ENCODE peak calls at places on chromosomes 7 and 10, in seven cellular contexts. One of them, this sample, is unnamed.

GRCh38 chr7:25031007-25031406 is 51.0 kb upstream of the OSBPL3 start:
- DNase-seq in RCC 7860: no peak
- DNase-seq in progenitor cell of endocrine pancreas: no peak
- DNase-seq in activated naive CD4-positive, alpha-beta T cell treated with anti-CD3 and anti-CD28 coated beads, Interleukin-2, amount 50 U/mL, for 72 hours: no peak
- DNase-seq in neural crest cell: no peak
- DNase-seq in AG10803: no peak
- DNase-seq in KBM-7: no peak
- DNase-seq in this sample: no peak

GRCh38 chr7:8422177-8422576 is 11.2 kb upstream of the NXPH1 start:
- DNase-seq in RCC 7860: no peak
- DNase-seq in progenitor cell of endocrine pancreas: no peak
- DNase-seq in activated naive CD4-positive, alpha-beta T cell treated with anti-CD3 and anti-CD28 coated beads, Interleukin-2, amount 50 U/mL, for 72 hours: no peak
- DNase-seq in neural crest cell: no peak
- DNase-seq in AG10803: no peak
- DNase-seq in KBM-7: no peak
- DNase-seq in this sample: no peak

GRCh38 chr10:48985621-48986158 is 46.0 kb upstream of the LRRC18 start:
- DNase-seq in RCC 7860: no peak
- DNase-seq in progenitor cell of endocrine pancreas: no peak
- DNase-seq in activated naive CD4-positive, alpha-beta T cell treated with anti-CD3 and anti-CD28 coated beads, Interleukin-2, amount 50 U/mL, for 72 hours: no peak
- DNase-seq in neural crest cell: no peak
- DNase-seq in AG10803: no peak
- DNase-seq in KBM-7: no peak
- DNase-seq in this sample: no peak

GRCh38 chr7:80466638-80467037 is 45.2 kb downstream of the GNAT3 start:
- DNase-seq in RCC 7860: no peak
- DNase-seq in progenitor cell of endocrine pancreas: no peak
- DNase-seq in activated naive CD4-positive, alpha-beta T cell treated with anti-CD3 and anti-CD28 coated beads, Interleukin-2, amount 50 U/mL, for 72 hours: no peak
- DNase-seq in neural crest cell: no peak
- DNase-seq in AG10803: no peak
- DNase-seq in KBM-7: no peak
- DNase-seq in this sample: no peak

GRCh38 chr10:81179805-81180452 is 642.2 kb downstream of the SH2D4B start:
- DNase-seq in RCC 7860: peak; percentile 24
- DNase-seq in progenitor cell of endocrine pancreas: no peak
- DNase-seq in activated naive CD4-positive, alpha-beta T cell treated with anti-CD3 and anti-CD28 coated beads, Interleukin-2, amount 50 U/mL, for 72 hours: no peak
- DNase-seq in neural crest cell: peak; percentile 1
- DNase-seq in AG10803: no peak
- DNase-seq in KBM-7: peak; percentile 16
- DNase-seq in this sample: no peak

GRCh38 chr10:80202934-80203834 is 2.2 kb downstream of the ANXA11 start:
- DNase-seq in RCC 7860: peak; percentile 92
- DNase-seq in progenitor cell of endocrine pancreas: peak; percentile 15
- DNase-seq in activated naive CD4-positive, alpha-beta T cell treated with anti-CD3 and anti-CD28 coated beads, Interleukin-2, amount 50 U/mL, for 72 hours: peak; percentile 67
- DNase-seq in neural crest cell: no peak
- DNase-seq in AG10803: peak; percentile 91
- DNase-seq in KBM-7: peak; percentile 85
- DNase-seq in this sample: no peak

GRCh38 chr10:101482568-101482967 is 105.5 kb downstream of the POLL start:
- DNase-seq in RCC 7860: no peak
- DNase-seq in progenitor cell of endocrine pancreas: no peak
- DNase-seq in activated naive CD4-positive, alpha-beta T cell treated with anti-CD3 and anti-CD28 coated beads, Interleukin-2, amount 50 U/mL, for 72 hours: no peak
- DNase-seq in neural crest cell: no peak
- DNase-seq in AG10803: no peak
- DNase-seq in KBM-7: no peak
- DNase-seq in this sample: no peak

GRCh38 chr10:61779950-61780659 is 117.4 kb downstream of the CABCOCO1 start:
- DNase-seq in RCC 7860: peak; percentile 83
- DNase-seq in progenitor cell of endocrine pancreas: no peak
- DNase-seq in activated naive CD4-positive, alpha-beta T cell treated with anti-CD3 and anti-CD28 coated beads, Interleukin-2, amount 50 U/mL, for 72 hours: peak; percentile 18
- DNase-seq in neural crest cell: no peak
- DNase-seq in AG10803: peak; percentile 87
- DNase-seq in KBM-7: peak; percentile 68
- DNase-seq in this sample: peak; percentile 78

GRCh38 chr7:38863609-38864291 is 45.2 kb downstream of the VPS41 start:
- DNase-seq in RCC 7860: no peak
- DNase-seq in progenitor cell of endocrine pancreas: peak; percentile 70
- DNase-seq in activated naive CD4-positive, alpha-beta T cell treated with anti-CD3 and anti-CD28 coated beads, Interleukin-2, amount 50 U/mL, for 72 hours: no peak
- DNase-seq in neural crest cell: no peak
- DNase-seq in AG10803: no peak
- DNase-seq in KBM-7: no peak
- DNase-seq in this sample: peak; percentile 56

GRCh38 chr10:78757542-78757941 is 311.2 kb upstream of the ZMIZ1 start:
- DNase-seq in RCC 7860: peak; percentile 90
- DNase-seq in progenitor cell of endocrine pancreas: no peak
- DNase-seq in activated naive CD4-positive, alpha-beta T cell treated with anti-CD3 and anti-CD28 coated beads, Interleukin-2, amount 50 U/mL, for 72 hours: no peak
- DNase-seq in neural crest cell: no peak
- DNase-seq in AG10803: peak; percentile 83
- DNase-seq in KBM-7: no peak
- DNase-seq in this sample: no peak

GRCh38 chr10:119305860-119306513 is 98.6 kb downstream of the GRK5 start:
- DNase-seq in RCC 7860: peak; percentile 100
- DNase-seq in progenitor cell of endocrine pancreas: no peak
- DNase-seq in activated naive CD4-positive, alpha-beta T cell treated with anti-CD3 and anti-CD28 coated beads, Interleukin-2, amount 50 U/mL, for 72 hours: peak; percentile 84
- DNase-seq in neural crest cell: no peak
- DNase-seq in AG10803: peak; percentile 98
- DNase-seq in KBM-7: peak; percentile 74
- DNase-seq in this sample: peak; percentile 84

GRCh38 chr10:70222340-70222794 is 10.9 kb downstream of the PPA1 start:
- DNase-seq in RCC 7860: no peak
- DNase-seq in progenitor cell of endocrine pancreas: no peak
- DNase-seq in activated naive CD4-positive, alpha-beta T cell treated with anti-CD3 and anti-CD28 coated beads, Interleukin-2, amount 50 U/mL, for 72 hours: no peak
- DNase-seq in neural crest cell: no peak
- DNase-seq in AG10803: no peak
- DNase-seq in KBM-7: no peak
- DNase-seq in this sample: peak; percentile 66

GRCh38 chr7:99631311-99632109 is 14.8 kb downstream of the ZSCAN25 start:
- DNase-seq in RCC 7860: peak; percentile 58
- DNase-seq in progenitor cell of endocrine pancreas: no peak
- DNase-seq in activated naive CD4-positive, alpha-beta T cell treated with anti-CD3 and anti-CD28 coated beads, Interleukin-2, amount 50 U/mL, for 72 hours: no peak
- DNase-seq in neural crest cell: no peak
- DNase-seq in AG10803: no peak
- DNase-seq in KBM-7: peak; percentile 18
- DNase-seq in this sample: peak; percentile 60

GRCh38 chr10:33793793-33794192 is 459.3 kb upstream of the NRP1 start:
- DNase-seq in RCC 7860: no peak
- DNase-seq in progenitor cell of endocrine pancreas: no peak
- DNase-seq in activated naive CD4-positive, alpha-beta T cell treated with anti-CD3 and anti-CD28 coated beads, Interleukin-2, amount 50 U/mL, for 72 hours: no peak
- DNase-seq in neural crest cell: no peak
- DNase-seq in AG10803: no peak
- DNase-seq in KBM-7: no peak
- DNase-seq in this sample: no peak

GRCh38 chr7:2006921-2007381 is 225.8 kb downstream of the MAD1L1 start:
- DNase-seq in RCC 7860: no peak
- DNase-seq in progenitor cell of endocrine pancreas: no peak
- DNase-seq in activated naive CD4-positive, alpha-beta T cell treated with anti-CD3 and anti-CD28 coated beads, Interleukin-2, amount 50 U/mL, for 72 hours: no peak
- DNase-seq in neural crest cell: no peak
- DNase-seq in AG10803: no peak
- DNase-seq in KBM-7: no peak
- DNase-seq in this sample: no peak

GRCh38 chr7:89837515-89837914 is 316.8 kb upstream of the STEAP1 start:
- DNase-seq in RCC 7860: no peak
- DNase-seq in progenitor cell of endocrine pancreas: no peak
- DNase-seq in activated naive CD4-positive, alpha-beta T cell treated with anti-CD3 and anti-CD28 coated beads, Interleukin-2, amount 50 U/mL, for 72 hours: no peak
- DNase-seq in neural crest cell: no peak
- DNase-seq in AG10803: peak; percentile 34
- DNase-seq in KBM-7: no peak
- DNase-seq in this sample: no peak

GRCh38 chr7:143188994-143189393 is 5.8 kb downstream of the TAS2R39 start:
- DNase-seq in RCC 7860: no peak
- DNase-seq in progenitor cell of endocrine pancreas: no peak
- DNase-seq in activated naive CD4-positive, alpha-beta T cell treated with anti-CD3 and anti-CD28 coated beads, Interleukin-2, amount 50 U/mL, for 72 hours: no peak
- DNase-seq in neural crest cell: no peak
- DNase-seq in AG10803: no peak
- DNase-seq in KBM-7: no peak
- DNase-seq in this sample: no peak

GRCh38 chr7:129494041-129494440 is 8.3 kb upstream of the SMKR1 start:
- DNase-seq in RCC 7860: peak; percentile 35
- DNase-seq in progenitor cell of endocrine pancreas: no peak
- DNase-seq in activated naive CD4-positive, alpha-beta T cell treated with anti-CD3 and anti-CD28 coated beads, Interleukin-2, amount 50 U/mL, for 72 hours: no peak
- DNase-seq in neural crest cell: no peak
- DNase-seq in AG10803: peak; percentile 93
- DNase-seq in KBM-7: no peak
- DNase-seq in this sample: peak; percentile 60

GRCh38 chr7:32115831-32116230 is 45.6 kb upstream of the PDE1C start:
- DNase-seq in RCC 7860: peak; percentile 66
- DNase-seq in progenitor cell of endocrine pancreas: no peak
- DNase-seq in activated naive CD4-positive, alpha-beta T cell treated with anti-CD3 and anti-CD28 coated beads, Interleukin-2, amount 50 U/mL, for 72 hours: no peak
- DNase-seq in neural crest cell: no peak
- DNase-seq in AG10803: peak; percentile 90
- DNase-seq in KBM-7: no peak
- DNase-seq in this sample: no peak

GRCh38 chr10:99731296-99732032 is 463 bp downstream of the COX15 start:
- DNase-seq in RCC 7860: no peak
- DNase-seq in progenitor cell of endocrine pancreas: no peak
- DNase-seq in activated naive CD4-positive, alpha-beta T cell treated with anti-CD3 and anti-CD28 coated beads, Interleukin-2, amount 50 U/mL, for 72 hours: no peak
- DNase-seq in neural crest cell: no peak
- DNase-seq in AG10803: no peak
- DNase-seq in KBM-7: no peak
- DNase-seq in this sample: no peak

GRCh38 chr10:78798976-78799730 is 269.6 kb upstream of the ZMIZ1 start:
- DNase-seq in RCC 7860: no peak
- DNase-seq in progenitor cell of endocrine pancreas: no peak
- DNase-seq in activated naive CD4-positive, alpha-beta T cell treated with anti-CD3 and anti-CD28 coated beads, Interleukin-2, amount 50 U/mL, for 72 hours: no peak
- DNase-seq in neural crest cell: no peak
- DNase-seq in AG10803: no peak
- DNase-seq in KBM-7: no peak
- DNase-seq in this sample: no peak

GRCh38 chr7:122305475-122306319 is 1.1 kb upstream of the FEZF1 start:
- DNase-seq in RCC 7860: no peak
- DNase-seq in progenitor cell of endocrine pancreas: no peak
- DNase-seq in activated naive CD4-positive, alpha-beta T cell treated with anti-CD3 and anti-CD28 coated beads, Interleukin-2, amount 50 U/mL, for 72 hours: no peak
- DNase-seq in neural crest cell: no peak
- DNase-seq in AG10803: no peak
- DNase-seq in KBM-7: no peak
- DNase-seq in this sample: no peak

GRCh38 chr10:70914316-70914864 is 26.0 kb upstream of the PCBD1 start:
- DNase-seq in RCC 7860: no peak
- DNase-seq in progenitor cell of endocrine pancreas: no peak
- DNase-seq in activated naive CD4-positive, alpha-beta T cell treated with anti-CD3 and anti-CD28 coated beads, Interleukin-2, amount 50 U/mL, for 72 hours: no peak
- DNase-seq in neural crest cell: no peak
- DNase-seq in AG10803: no peak
- DNase-seq in KBM-7: no peak
- DNase-seq in this sample: no peak

GRCh38 chr7:13790611-13791010 is 198.9 kb downstream of the ETV1 start:
- DNase-seq in RCC 7860: no peak
- DNase-seq in progenitor cell of endocrine pancreas: no peak
- DNase-seq in activated naive CD4-positive, alpha-beta T cell treated with anti-CD3 and anti-CD28 coated beads, Interleukin-2, amount 50 U/mL, for 72 hours: no peak
- DNase-seq in neural crest cell: no peak
- DNase-seq in AG10803: peak; percentile 19
- DNase-seq in KBM-7: no peak
- DNase-seq in this sample: no peak

GRCh38 chr10:99521474-99522077 is 11.2 kb upstream of the NKX2-3 start:
- DNase-seq in RCC 7860: no peak
- DNase-seq in progenitor cell of endocrine pancreas: peak; percentile 19
- DNase-seq in activated naive CD4-positive, alpha-beta T cell treated with anti-CD3 and anti-CD28 coated beads, Interleukin-2, amount 50 U/mL, for 72 hours: no peak
- DNase-seq in neural crest cell: no peak
- DNase-seq in AG10803: no peak
- DNase-seq in KBM-7: no peak
- DNase-seq in this sample: no peak

GRCh38 chr10:21280037-21280436 is 245.4 kb downstream of the SKIDA1 start:
- DNase-seq in RCC 7860: no peak
- DNase-seq in progenitor cell of endocrine pancreas: no peak
- DNase-seq in activated naive CD4-positive, alpha-beta T cell treated with anti-CD3 and anti-CD28 coated beads, Interleukin-2, amount 50 U/mL, for 72 hours: no peak
- DNase-seq in neural crest cell: no peak
- DNase-seq in AG10803: no peak
- DNase-seq in KBM-7: no peak
- DNase-seq in this sample: no peak

This sample was measured in epithelial cell of prostate.